ENCODE peak calls at places on chromosomes 16 and 17, in five cellular contexts. One of them, this sample, is unnamed. For H3K36me3, the result is how much of the 10 kb centered on the place peaks cover.

GRCh38 chr17:21689604-21690003 is 2.7 kb upstream of the KCNJ18 start:
- DNase-seq in kidney epithelial cell: peak
- DNase-seq in tibial artery: peak
- DNase-seq in heart left ventricle: peak
- DNase-seq in fibroblast of lung: peak
- DNase-seq in this sample: peak

GRCh38 chr16:77721752-77722314 is 481 bp upstream of the NUDT7 start:
- DNase-seq in kidney epithelial cell: no peak
- DNase-seq in tibial artery: no peak
- DNase-seq in heart left ventricle: no peak
- DNase-seq in fibroblast of lung: no peak
- DNase-seq in this sample: no peak

GRCh38 chr16:14436410-14436955 is 193.6 kb downstream of the PARN start:
- DNase-seq in kidney epithelial cell: no peak
- DNase-seq in tibial artery: no peak
- DNase-seq in heart left ventricle: no peak
- DNase-seq in fibroblast of lung: no peak
- DNase-seq in this sample: no peak

GRCh38 chr17:79033046-79033616 is 9.2 kb downstream of the C1QTNF1 start:
- DNase-seq in kidney epithelial cell: no peak
- DNase-seq in tibial artery: no peak
- DNase-seq in heart left ventricle: peak
- DNase-seq in fibroblast of lung: no peak
- DNase-seq in this sample: no peak

GRCh38 chr16:27365142-27366089 is 36.6 kb upstream of the IL21R start:
- DNase-seq in kidney epithelial cell: peak
- DNase-seq in tibial artery: no peak
- DNase-seq in heart left ventricle: no peak
- DNase-seq in fibroblast of lung: no peak
- DNase-seq in this sample: no peak

GRCh38 chr16:70432800-70433455 is 6.0 kb downstream of the ST3GAL2 start:
- DNase-seq in kidney epithelial cell: no peak
- DNase-seq in tibial artery: no peak
- DNase-seq in heart left ventricle: peak
- DNase-seq in fibroblast of lung: peak
- DNase-seq in this sample: no peak

GRCh38 chr17:10785295-10785694 is 18.6 kb downstream of the TMEM238L start:
- DNase-seq in kidney epithelial cell: no peak
- DNase-seq in tibial artery: no peak
- DNase-seq in heart left ventricle: no peak
- DNase-seq in fibroblast of lung: no peak
- DNase-seq in this sample: no peak

GRCh38 chr17:29867643-29868181 is 62.3 kb downstream of the SSH2 start:
- DNase-seq in kidney epithelial cell: no peak
- DNase-seq in tibial artery: no peak
- DNase-seq in heart left ventricle: no peak
- DNase-seq in fibroblast of lung: peak
- DNase-seq in this sample: no peak

GRCh38 chr17:14211778-14212177 is 24.9 kb downstream of the CDRT15 start:
- DNase-seq in kidney epithelial cell: no peak
- DNase-seq in tibial artery: no peak
- DNase-seq in heart left ventricle: peak
- DNase-seq in fibroblast of lung: no peak
- DNase-seq in this sample: no peak

GRCh38 chr17:48615963-48616718 is 1.0 kb upstream of the HOXB8 start:
- DNase-seq in kidney epithelial cell: no peak
- DNase-seq in tibial artery: no peak
- DNase-seq in heart left ventricle: no peak
- DNase-seq in fibroblast of lung: no peak
- DNase-seq in this sample: no peak

GRCh38 chr17:43033947-43034622 is 9.1 kb downstream of the RND2 start:
- DNase-seq in kidney epithelial cell: no peak
- DNase-seq in tibial artery: no peak
- DNase-seq in heart left ventricle: no peak
- DNase-seq in fibroblast of lung: no peak
- DNase-seq in this sample: no peak

GRCh38 chr16:27179500-27180072 is 23.7 kb upstream of the KDM8 start:
- DNase-seq in kidney epithelial cell: no peak
- DNase-seq in tibial artery: peak
- DNase-seq in heart left ventricle: peak
- DNase-seq in fibroblast of lung: peak
- DNase-seq in this sample: no peak

GRCh38 chr16:54993496-54993895 is 62.8 kb downstream of the IRX5 start:
- DNase-seq in kidney epithelial cell: no peak
- DNase-seq in tibial artery: no peak
- DNase-seq in heart left ventricle: no peak
- DNase-seq in fibroblast of lung: no peak
- DNase-seq in this sample: no peak

GRCh38 chr17:2755941-2756724 is 6.7 kb upstream of the CCDC92B start:
- DNase-seq in kidney epithelial cell: no peak
- DNase-seq in tibial artery: no peak
- DNase-seq in heart left ventricle: no peak
- DNase-seq in fibroblast of lung: no peak
- DNase-seq in this sample: no peak

GRCh38 chr17:74211929-74212261 is 1.5 kb upstream of the TTYH2 start:
- DNase-seq in kidney epithelial cell: no peak
- DNase-seq in tibial artery: no peak
- DNase-seq in heart left ventricle: no peak
- DNase-seq in fibroblast of lung: peak
- DNase-seq in this sample: no peak

GRCh38 chr17:63035271-63035670 is 69.2 kb downstream of the TANC2 start:
- DNase-seq in kidney epithelial cell: peak
- DNase-seq in tibial artery: no peak
- DNase-seq in heart left ventricle: no peak
- DNase-seq in fibroblast of lung: peak
- DNase-seq in this sample: no peak

GRCh38 chr16:1779234-1779701 is 3.1 kb downstream of the SPSB3 start:
- DNase-seq in kidney epithelial cell: no peak
- DNase-seq in tibial artery: no peak
- DNase-seq in heart left ventricle: no peak
- DNase-seq in fibroblast of lung: no peak
- DNase-seq in this sample: no peak

GRCh38 chr17:75810216-75810615 is 25.6 kb downstream of the UNK start:
- DNase-seq in kidney epithelial cell: no peak
- DNase-seq in tibial artery: peak
- DNase-seq in heart left ventricle: no peak
- DNase-seq in fibroblast of lung: no peak
- DNase-seq in this sample: no peak

GRCh38 chr17:35889241-35889640 is 9.1 kb upstream of the CCL5 start:
- DNase-seq in kidney epithelial cell: no peak
- DNase-seq in tibial artery: no peak
- DNase-seq in heart left ventricle: no peak
- DNase-seq in fibroblast of lung: no peak
- DNase-seq in this sample: no peak

GRCh38 chr16:72291121-72291520 is 119.2 kb upstream of the PMFBP1 start:
- DNase-seq in kidney epithelial cell: no peak
- DNase-seq in tibial artery: no peak
- DNase-seq in heart left ventricle: no peak
- DNase-seq in fibroblast of lung: peak
- DNase-seq in this sample: no peak

GRCh38 chr16:87818533-87819161 is 50.7 kb downstream of the SLC7A5 start:
- DNase-seq in kidney epithelial cell: no peak
- DNase-seq in tibial artery: no peak
- DNase-seq in heart left ventricle: no peak
- DNase-seq in fibroblast of lung: no peak
- DNase-seq in this sample: no peak

GRCh38 chr17:71237903-71238538 is 882.8 kb upstream of the SOX9 start:
- DNase-seq in kidney epithelial cell: no peak
- DNase-seq in tibial artery: no peak
- DNase-seq in heart left ventricle: no peak
- DNase-seq in fibroblast of lung: peak
- DNase-seq in this sample: no peak

GRCh38 chr16:24508614-24509013 is 30.8 kb upstream of the RBBP6 start:
- DNase-seq in kidney epithelial cell: peak
- DNase-seq in tibial artery: peak
- DNase-seq in heart left ventricle: no peak
- DNase-seq in fibroblast of lung: peak
- DNase-seq in this sample: no peak

GRCh38 chr17:51764387-51764971 is 394.0 kb downstream of the CA10 start:
- DNase-seq in kidney epithelial cell: peak
- DNase-seq in tibial artery: no peak
- DNase-seq in heart left ventricle: no peak
- DNase-seq in fibroblast of lung: peak
- DNase-seq in this sample: peak

GRCh38 chr16:10530685-10531084 is 49.7 kb downstream of the EMP2 start:
- DNase-seq in kidney epithelial cell: no peak
- DNase-seq in tibial artery: no peak
- DNase-seq in heart left ventricle: no peak
- DNase-seq in fibroblast of lung: no peak
- DNase-seq in this sample: no peak
- H3K36me3 ChIP-seq in kidney epithelial cell: under half
- H3K36me3 ChIP-seq in tibial artery: half or more
- H3K36me3 ChIP-seq in heart left ventricle: half or more
- H3K36me3 ChIP-seq in fibroblast of lung: under half
- H3K36me3 ChIP-seq in this sample: under half

GRCh38 chr17:81480140-81480917 is 32.3 kb downstream of the ACTG1 start:
- DNase-seq in kidney epithelial cell: no peak
- DNase-seq in tibial artery: peak
- DNase-seq in heart left ventricle: peak
- DNase-seq in fibroblast of lung: peak
- DNase-seq in this sample: no peak
- TF ChIP-seq CTCF in kidney epithelial cell: peak
- TF ChIP-seq CTCF in tibial artery: no peak
- TF ChIP-seq CTCF in heart left ventricle: no peak
- TF ChIP-seq CTCF in fibroblast of lung: no peak
- TF ChIP-seq CTCF in this sample: peak

DNA sequence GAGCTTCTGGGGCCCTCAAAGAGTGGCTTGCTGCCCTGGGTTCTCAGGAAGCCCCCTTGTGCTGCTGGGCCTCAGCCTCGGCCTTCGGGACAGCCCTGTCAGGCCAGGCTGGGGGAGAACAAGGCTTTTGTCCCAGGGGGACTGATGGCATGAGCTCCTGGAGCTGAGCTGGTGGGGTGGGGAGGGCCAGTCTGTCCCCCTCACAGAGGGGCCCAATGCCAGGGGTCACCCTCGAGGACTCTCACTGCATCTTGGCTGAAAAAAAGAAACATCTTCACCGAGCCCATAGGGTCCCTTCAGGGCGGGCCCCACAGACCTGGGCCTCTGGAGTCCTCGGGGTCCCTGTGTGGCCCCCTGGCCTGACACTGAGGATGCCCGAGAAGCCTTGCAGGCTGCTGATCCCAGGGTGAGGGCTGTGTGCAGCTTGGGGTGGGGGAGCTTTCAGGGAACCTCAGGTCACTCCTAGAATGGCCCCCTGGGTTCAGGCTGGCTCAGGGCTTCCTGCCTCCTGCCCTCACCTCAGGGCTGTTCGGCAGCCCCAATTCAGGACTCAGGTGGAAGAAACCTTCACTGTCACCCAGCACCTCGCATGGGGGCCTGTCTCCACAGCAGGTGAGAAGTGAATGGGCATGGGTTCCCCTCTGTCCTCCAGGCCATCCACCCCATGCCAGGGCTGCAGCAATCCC is 90.5 kb downstream of the TNFRSF13B start:
- DNase-seq in kidney epithelial cell: no peak
- DNase-seq in tibial artery: no peak
- DNase-seq in heart left ventricle: no peak
- DNase-seq in fibroblast of lung: no peak
- DNase-seq in this sample: no peak
- H3K36me3 ChIP-seq in kidney epithelial cell: under half
- H3K36me3 ChIP-seq in tibial artery: under half
- H3K36me3 ChIP-seq in heart left ventricle: under half
- H3K36me3 ChIP-seq in fibroblast of lung: under half
- H3K36me3 ChIP-seq in this sample: under half

GRCh38 chr17:44655983-44656700 is at the start of gene MEIOC:
- DNase-seq in kidney epithelial cell: no peak
- DNase-seq in tibial artery: no peak
- DNase-seq in heart left ventricle: no peak
- DNase-seq in fibroblast of lung: no peak
- DNase-seq in this sample: no peak
- TF ChIP-seq CTCF in kidney epithelial cell: peak
- TF ChIP-seq CTCF in tibial artery: no peak
- TF ChIP-seq CTCF in heart left ventricle: no peak
- TF ChIP-seq CTCF in fibroblast of lung: no peak
- TF ChIP-seq CTCF in this sample: no peak

This sample was measured in BJ.